ENCODE peak calls at places on chromosomes 16 and 17, in four cellular contexts. O is HuH-7, R is BJ, M is vagina. H is an unnamed sample.

GRCh38 chr16:8675183-8676159 is 1.1 kb downstream of the ABAT start:
- DNase-seq in O (no peak), R (no peak), M (no peak), H (no peak)

GRCh38 chr17:35210741-35211140 is 16.5 kb upstream of the SLC35G3 start:
- DNase-seq in M (no peak), O (no peak), R (no peak), H (no peak)

GRCh38 chr17:81641825-81642489 is 5.0 kb downstream of the TSPAN10 start:
- DNase-seq in R (no peak), M (no peak), O (no peak), H (no peak)

GRCh38 chr17:40433551-40434384 is 9.5 kb upstream of the IGFBP4 start:
- DNase-seq in M (no peak), O (no peak), R (no peak), H (peak)

GRCh38 chr17:35002876-35003551 is 22.7 kb downstream of the LIG3 start:
- DNase-seq in M (no peak), R (no peak), O (no peak), H (no peak)

GRCh38 chr16:30010817-30011504 is at the start of gene DOC2A:
- DNase-seq in R (no peak), O (no peak), M (no peak), H (no peak)

GRCh38 chr16:24883714-24884151 is 38.0 kb downstream of the SLC5A11 start:
- DNase-seq in M (no peak), R (no peak), O (no peak), H (no peak)

GRCh38 chr17:17859909-17860760 is 23.3 kb upstream of the SREBF1 start:
- DNase-seq in R (no peak), O (peak), M (no peak), H (peak)

GRCh38 chr17:16930571-16931317 is 41.2 kb downstream of the TNFRSF13B start:
- DNase-seq in M (no peak), R (no peak), O (no peak), H (no peak)

GRCh38 chr17:75031972-75032895 is 14.5 kb downstream of the ATP5PD start:
- DNase-seq in R (no peak), O (peak), M (no peak), H (peak)

GRCh38 chr17:82419471-82419995 is 1.1 kb upstream of the OGFOD3 start:
- DNase-seq in O (no peak), M (no peak), R (no peak), H (no peak)

GRCh38 chr16:88681709-88682451 is 4.4 kb downstream of the SNAI3 start:
- DNase-seq in M (no peak), O (no peak), R (no peak), H (no peak)